ENCODE peak calls at places on chromosomes 16 and 17, in ten cellular contexts. U, B, X, J, I, A, V, P, M and G are unnamed samples.
A peak's percentile ranks its signal among the peaks of the same experiment; 100 is the strongest.

GRCh38 chr17:14307560-14308024 is 6.7 kb downstream of the HS3ST3B1 start:
- DNase-seq in U (no peak), B (no peak), X (no peak), J (no peak), I (peak; percentile 60), A (no peak), V (no peak), P (no peak), M (no peak), G (no peak)

GRCh38 chr17:76695059-76695892 is 15.5 kb downstream of the MXRA7 start:
- DNase-seq in U (no peak), B (no peak), X (no peak), J (no peak), I (no peak), A (no peak), V (no peak), P (no peak), M (no peak), G (no peak)

GRCh38 chr16:61263400-61263799 is 772.8 kb downstream of the CDH8 start:
- DNase-seq in U (no peak), B (no peak), X (no peak), J (no peak), I (no peak), A (no peak), V (no peak), P (no peak), M (no peak), G (no peak)

GRCh38 chr16:67028555-67029248 is at the start of gene CBFB:
- DNase-seq in U (peak; percentile 96), B (peak; percentile 90), X (peak; percentile 86), J (peak; percentile 92), I (peak; percentile 87), A (peak; percentile 58), V (peak; percentile 92), P (peak; percentile 88), M (peak; percentile 96), G (peak; percentile 67)

GRCh38 chr17:15334266-15334665 is 7.1 kb downstream of the TEKT3 start:
- DNase-seq in U (no peak), B (no peak), X (no peak), J (no peak), I (peak; percentile 21), A (no peak), V (no peak), P (no peak), M (no peak), G (no peak)

GRCh38 chr17:7063518-7064094 is 16.4 kb downstream of the CLEC10A start:
- DNase-seq in U (no peak), B (no peak), X (no peak), J (no peak), I (no peak), A (no peak), V (no peak), P (no peak), M (no peak), G (no peak)

GRCh38 chr17:81481011-81481799 is 31.4 kb downstream of the ACTG1 start:
- DNase-seq in U (peak; percentile 50), B (peak; percentile 16), X (peak; percentile 47), J (peak; percentile 41), I (no peak), A (peak; percentile 35), V (peak; percentile 78), P (peak; percentile 30), M (peak; percentile 82), G (peak; percentile 11)

GRCh38 chr16:381788-382717 is at the start of gene PGAP6:
- DNase-seq in U (peak; percentile 55), B (no peak), X (peak; percentile 66), J (peak; percentile 57), I (peak; percentile 41), A (no peak), V (peak; percentile 57), P (peak; percentile 49), M (peak; percentile 83), G (no peak)

GRCh38 chr16:4323845-4324478 is 8.1 kb downstream of the GLIS2 start:
- DNase-seq in U (no peak), B (no peak), X (no peak), J (no peak), I (no peak), A (no peak), V (peak; percentile 78), P (no peak), M (peak; percentile 89), G (no peak)

GRCh38 chr17:27563532-27563931 is 67.5 kb upstream of the LGALS9 start:
- DNase-seq in U (no peak), B (no peak), X (no peak), J (no peak), I (no peak), A (no peak), V (no peak), P (no peak), M (no peak), G (no peak)

GRCh38 chr16:56825821-56826220 is 39.2 kb upstream of the SLC12A3 start:
- DNase-seq in U (no peak), B (no peak), X (no peak), J (no peak), I (no peak), A (no peak), V (no peak), P (no peak), M (no peak), G (no peak)

GRCh38 chr16:11136600-11136999 is 119.4 kb downstream of the SOCS1 start:
- DNase-seq in U (no peak), B (no peak), X (no peak), J (no peak), I (peak; percentile 84), A (peak; percentile 35), V (peak; percentile 49), P (no peak), M (no peak), G (no peak)

GRCh38 chr16:74035816-74036215 is 260.8 kb upstream of the PSMD7 start:
- DNase-seq in U (no peak), B (no peak), X (no peak), J (no peak), I (peak; percentile 16), A (no peak), V (no peak), P (no peak), M (no peak), G (no peak)

GRCh38 chr16:25107466-25107792 is 4.1 kb upstream of the LCMT1 start:
- DNase-seq in U (no peak), B (no peak), X (no peak), J (no peak), I (no peak), A (no peak), V (no peak), P (no peak), M (no peak), G (no peak)

GRCh38 chr16:17635183-17635582 is 164.4 kb upstream of the XYLT1 start:
- DNase-seq in U (no peak), B (no peak), X (no peak), J (no peak), I (no peak), A (no peak), V (no peak), P (no peak), M (no peak), G (no peak)

GRCh38 chr16:67928561-67929364 is 2.9 kb downstream of the CTRL start:
- DNase-seq in U (peak; percentile 60), B (peak; percentile 68), X (peak; percentile 70), J (peak; percentile 64), I (peak; percentile 75), A (peak; percentile 34), V (peak; percentile 71), P (peak; percentile 65), M (peak; percentile 84), G (peak; percentile 26)

GRCh38 chr17:82367724-82368524 is 3.6 kb upstream of the UTS2R start:
- DNase-seq in U (no peak), B (no peak), X (no peak), J (no peak), I (no peak), A (no peak), V (no peak), P (no peak), M (no peak), G (no peak)

GRCh38 chr17:17236295-17237025 is 508 bp downstream of the FLCN start:
- DNase-seq in U (peak; percentile 2), B (no peak), X (no peak), J (no peak), I (peak; percentile 17), A (peak; percentile 10), V (no peak), P (no peak), M (no peak), G (peak; percentile 6)